ENCODE peak calls at places on chromosomes 3 and 15, in six cellular contexts. One of them, this sample, is unnamed.

GRCh38 chr3:58358092-58358491 is 25.4 kb downstream of the PXK start:
- DNase-seq in GM04503: no peak
- DNase-seq in HFFc6: no peak
- DNase-seq in NCI-H748 treated with DMSO at 0.1 percent for 48 hours: no peak
- DNase-seq in EL: no peak
- DNase-seq in aorta: no peak
- DNase-seq in this sample: no peak

GRCh38 chr3:34015204-34016142 is 217.0 kb downstream of the PDCD6IP start:
- DNase-seq in HFFc6: no peak
- DNase-seq in aorta: no peak
- DNase-seq in EL: no peak
- DNase-seq in NCI-H748 treated with DMSO at 0.1 percent for 48 hours: no peak
- DNase-seq in GM04503: no peak
- DNase-seq in this sample: no peak

GRCh38 chr3:151226088-151226563 is 23.1 kb upstream of the GPR171 start:
- DNase-seq in aorta: no peak
- DNase-seq in EL: peak
- DNase-seq in HFFc6: peak
- DNase-seq in GM04503: no peak
- DNase-seq in NCI-H748 treated with DMSO at 0.1 percent for 48 hours: no peak
- DNase-seq in this sample: no peak

GRCh38 chr3:165635791-165636681 is 201.2 kb downstream of the BCHE start:
- DNase-seq in EL: no peak
- DNase-seq in aorta: no peak
- DNase-seq in HFFc6: no peak
- DNase-seq in NCI-H748 treated with DMSO at 0.1 percent for 48 hours: no peak
- DNase-seq in GM04503: no peak
- DNase-seq in this sample: no peak

GRCh38 chr15:57220220-57220619 is 156.1 kb upstream of the CGNL1 start:
- DNase-seq in EL: peak
- DNase-seq in GM04503: peak
- DNase-seq in HFFc6: peak
- DNase-seq in aorta: no peak
- DNase-seq in NCI-H748 treated with DMSO at 0.1 percent for 48 hours: no peak
- DNase-seq in this sample: no peak

GRCh38 chr15:58515807-58516206 is 84.0 kb downstream of the LIPC start:
- DNase-seq in EL: no peak
- DNase-seq in GM04503: no peak
- DNase-seq in aorta: no peak
- DNase-seq in HFFc6: no peak
- DNase-seq in NCI-H748 treated with DMSO at 0.1 percent for 48 hours: no peak
- DNase-seq in this sample: no peak

GRCh38 chr15:78225783-78226541 is 8.4 kb downstream of the ACSBG1 start:
- DNase-seq in HFFc6: no peak
- DNase-seq in EL: no peak
- DNase-seq in aorta: peak
- DNase-seq in NCI-H748 treated with DMSO at 0.1 percent for 48 hours: no peak
- DNase-seq in GM04503: no peak
- DNase-seq in this sample: no peak

GRCh38 chr3:50204804-50205718 is at the start of gene SLC38A3:
- DNase-seq in HFFc6: no peak
- DNase-seq in NCI-H748 treated with DMSO at 0.1 percent for 48 hours: no peak
- DNase-seq in GM04503: no peak
- DNase-seq in EL: no peak
- DNase-seq in aorta: no peak
- DNase-seq in this sample: peak

GRCh38 chr15:88714782-88715372 is 76.1 kb downstream of the ISG20 start:
- DNase-seq in NCI-H748 treated with DMSO at 0.1 percent for 48 hours: no peak
- DNase-seq in EL: no peak
- DNase-seq in HFFc6: no peak
- DNase-seq in aorta: no peak
- DNase-seq in GM04503: no peak
- DNase-seq in this sample: no peak

GRCh38 chr3:160801386-160802118 is 45.5 kb downstream of the PPM1L start:
- DNase-seq in HFFc6: peak
- DNase-seq in aorta: no peak
- DNase-seq in GM04503: no peak
- DNase-seq in NCI-H748 treated with DMSO at 0.1 percent for 48 hours: no peak
- DNase-seq in EL: no peak
- DNase-seq in this sample: peak

GRCh38 chr3:69505770-69506407 is 120.0 kb upstream of the FRMD4B start:
- DNase-seq in GM04503: no peak
- DNase-seq in EL: no peak
- DNase-seq in HFFc6: no peak
- DNase-seq in NCI-H748 treated with DMSO at 0.1 percent for 48 hours: no peak
- DNase-seq in aorta: no peak
- DNase-seq in this sample: no peak

GRCh38 chr15:53202876-53203275 is 412.7 kb upstream of the ONECUT1 start:
- DNase-seq in GM04503: no peak
- DNase-seq in aorta: no peak
- DNase-seq in NCI-H748 treated with DMSO at 0.1 percent for 48 hours: no peak
- DNase-seq in HFFc6: no peak
- DNase-seq in EL: no peak
- DNase-seq in this sample: no peak

GRCh38 chr3:25455316-25456232 is 27.5 kb downstream of the RARB start:
- DNase-seq in EL: peak
- DNase-seq in aorta: peak
- DNase-seq in HFFc6: peak
- DNase-seq in NCI-H748 treated with DMSO at 0.1 percent for 48 hours: no peak
- DNase-seq in GM04503: peak
- DNase-seq in this sample: peak

GRCh38 chr15:64991536-64992135 is 1.9 kb upstream of the SPG21 start:
- DNase-seq in EL: no peak
- DNase-seq in aorta: no peak
- DNase-seq in NCI-H748 treated with DMSO at 0.1 percent for 48 hours: no peak
- DNase-seq in GM04503: no peak
- DNase-seq in HFFc6: no peak
- DNase-seq in this sample: peak

GRCh38 chr3:65843732-65844131 is 195.0 kb downstream of the MAGI1 start:
- DNase-seq in EL: no peak
- DNase-seq in HFFc6: no peak
- DNase-seq in GM04503: no peak
- DNase-seq in NCI-H748 treated with DMSO at 0.1 percent for 48 hours: no peak
- DNase-seq in aorta: no peak
- DNase-seq in this sample: no peak

GRCh38 chr3:176159796-176160195 is 1037.5 kb downstream of the TBL1XR1 start:
- DNase-seq in aorta: no peak
- DNase-seq in EL: peak
- DNase-seq in GM04503: peak
- DNase-seq in HFFc6: peak
- DNase-seq in NCI-H748 treated with DMSO at 0.1 percent for 48 hours: no peak
- DNase-seq in this sample: no peak

GRCh38 chr15:85440451-85440850 is 60.0 kb downstream of the AKAP13 start:
- DNase-seq in EL: no peak
- DNase-seq in NCI-H748 treated with DMSO at 0.1 percent for 48 hours: no peak
- DNase-seq in HFFc6: no peak
- DNase-seq in GM04503: no peak
- DNase-seq in aorta: no peak
- DNase-seq in this sample: no peak

GRCh38 chr15:68987120-68987519 is 27.4 kb upstream of the NOX5 start:
- DNase-seq in aorta: no peak
- DNase-seq in NCI-H748 treated with DMSO at 0.1 percent for 48 hours: no peak
- DNase-seq in EL: no peak
- DNase-seq in HFFc6: no peak
- DNase-seq in GM04503: no peak
- DNase-seq in this sample: no peak

GRCh38 chr15:60727661-60728060 is 248.7 kb upstream of the ICE2 start:
- DNase-seq in NCI-H748 treated with DMSO at 0.1 percent for 48 hours: no peak
- DNase-seq in EL: no peak
- DNase-seq in HFFc6: no peak
- DNase-seq in GM04503: no peak
- DNase-seq in aorta: no peak
- DNase-seq in this sample: no peak

GRCh38 chr15:57217716-57218598 is 158.3 kb upstream of the CGNL1 start:
- DNase-seq in EL: peak
- DNase-seq in aorta: no peak
- DNase-seq in GM04503: no peak
- DNase-seq in HFFc6: peak
- DNase-seq in NCI-H748 treated with DMSO at 0.1 percent for 48 hours: peak
- DNase-seq in this sample: no peak

GRCh38 chr3:185040425-185040824 is 112.4 kb downstream of the C3orf70 start:
- DNase-seq in EL: no peak
- DNase-seq in HFFc6: no peak
- DNase-seq in GM04503: no peak
- DNase-seq in aorta: no peak
- DNase-seq in NCI-H748 treated with DMSO at 0.1 percent for 48 hours: no peak
- DNase-seq in this sample: no peak

GRCh38 chr3:71304684-71305083 is 278.8 kb downstream of the FOXP1 start:
- DNase-seq in HFFc6: no peak
- DNase-seq in GM04503: no peak
- DNase-seq in NCI-H748 treated with DMSO at 0.1 percent for 48 hours: peak
- DNase-seq in EL: no peak
- DNase-seq in aorta: no peak
- DNase-seq in this sample: no peak

GRCh38 chr3:59043391-59043790 is 6.4 kb downstream of the CFAP20DC start:
- DNase-seq in HFFc6: no peak
- DNase-seq in aorta: no peak
- DNase-seq in NCI-H748 treated with DMSO at 0.1 percent for 48 hours: peak
- DNase-seq in EL: no peak
- DNase-seq in GM04503: no peak
- DNase-seq in this sample: no peak

GRCh38 chr15:62506217-62506805 is 341.2 kb upstream of the C2CD4B start:
- DNase-seq in EL: peak
- DNase-seq in aorta: no peak
- DNase-seq in GM04503: peak
- DNase-seq in NCI-H748 treated with DMSO at 0.1 percent for 48 hours: peak
- DNase-seq in HFFc6: peak
- DNase-seq in this sample: no peak

This sample was measured in left ventricle myocardium inferior.